ENCODE peak calls at places on chromosomes 7 and 10, in seven cellular contexts. R is central memory CD4-positive, alpha-beta T cell; N is amygdala; G is GM04503; J is COR-L47; F is colonic mucosa; I is HEK293T. A is an unnamed sample.
A peak's percentile ranks its signal among the peaks of the same experiment; 100 is the strongest.

GRCh38 chr7:116780521-116780920 is 81.9 kb upstream of the CAPZA2 start:
- DNase-seq in R (no peak), N (no peak), G (no peak), J (no peak), F (no peak), I (no peak), A (no peak)

GRCh38 chr7:134331393-134331792 is 14.7 kb upstream of the SLC35B4 start:
- DNase-seq in R (no peak), N (no peak), G (no peak), J (no peak), F (no peak), I (no peak), A (no peak)

GRCh38 chr7:157669768-157670345 is 333.1 kb downstream of the DNAJB6 start:
- DNase-seq in R (no peak), N (no peak), G (no peak), J (no peak), F (no peak), I (no peak), A (no peak)

GRCh38 chr10:118213456-118213855 is 128.7 kb downstream of the FAM204A start:
- DNase-seq in R (no peak), N (no peak), G (no peak), J (no peak), F (peak; percentile 32), I (no peak), A (no peak)

GRCh38 chr7:156167417-156167807 is 355.1 kb upstream of the SHH start:
- DNase-seq in R (no peak), N (no peak), G (no peak), J (no peak), F (no peak), I (no peak), A (no peak)

GRCh38 chr10:58820862-58821559 is 308.3 kb downstream of the BICC1 start:
- DNase-seq in R (no peak), N (no peak), G (no peak), J (no peak), F (no peak), I (no peak), A (no peak)

GRCh38 chr10:112466802-112467201 is 19.8 kb downstream of the VTI1A start:
- DNase-seq in R (no peak), N (no peak), G (no peak), J (no peak), F (no peak), I (no peak), A (no peak)

GRCh38 chr7:149071641-149072437 is 18.7 kb downstream of the ZNF786 start:
- DNase-seq in R (peak; percentile 37), N (no peak), G (no peak), J (no peak), F (no peak), I (no peak), A (no peak)

GRCh38 chr10:118958984-118959916 is 70.3 kb upstream of the NANOS1 start:
- DNase-seq in R (no peak), N (no peak), G (peak; percentile 48), J (no peak), F (no peak), I (no peak), A (no peak)

GRCh38 chr10:119339099-119339498 is 131.7 kb downstream of the GRK5 start:
- DNase-seq in R (no peak), N (no peak), G (no peak), J (no peak), F (no peak), I (no peak), A (no peak)

GRCh38 chr10:72087392-72087968 is 871 bp downstream of the SPOCK2 start:
- DNase-seq in R (peak; percentile 48), N (no peak), G (no peak), J (no peak), F (no peak), I (no peak), A (peak; percentile 12)

GRCh38 chr7:52017802-52018679 is 701.4 kb upstream of the COBL start:
- DNase-seq in R (no peak), N (no peak), G (no peak), J (no peak), F (peak; percentile 36), I (peak; percentile 31), A (no peak)

GRCh38 chr7:44078521-44078920 is 3.8 kb downstream of the POLM start:
- DNase-seq in R (no peak), N (no peak), G (no peak), J (no peak), F (no peak), I (no peak), A (no peak)

GRCh38 chr7:41391818-41392217 is 311.1 kb downstream of the INHBA start:
- DNase-seq in R (no peak), N (no peak), G (no peak), J (no peak), F (no peak), I (no peak), A (no peak)

GRCh38 chr10:72133517-72133916 is 45.2 kb upstream of the SPOCK2 start:
- DNase-seq in R (no peak), N (no peak), G (peak; percentile 53), J (no peak), F (no peak), I (no peak), A (no peak)

GRCh38 chr7:72805526-72806494 is 22.2 kb downstream of the TYW1B start:
- DNase-seq in R (no peak), N (no peak), G (peak; percentile 77), J (no peak), F (no peak), I (no peak), A (no peak)